ENCODE peak calls at places on chromosomes 13 and 19, in five cellular contexts. Z is thoracic aorta, S is brain microvascular endothelial cell, K is Panc1, V is tibial nerve. H is an unnamed sample.

GRCh38 chr13:113635048-113635420 is 23.0 kb downstream of the ATP4B start:
- DNase-seq in Z (no peak), S (no peak), K (no peak), V (no peak), H (no peak)

GRCh38 chr13:102220681-102221228 is 181.1 kb downstream of the FGF14 start:
- DNase-seq in Z (no peak), S (no peak), K (no peak), V (no peak), H (no peak)

GRCh38 chr19:7703332-7703731 is 1.4 kb upstream of the FCER2 start:
- DNase-seq in Z (no peak), S (no peak), K (no peak), V (no peak), H (no peak)

GRCh38 chr19:4589579-4590410 is 30.3 kb upstream of the SEMA6B start:
- DNase-seq in Z (no peak), S (no peak), K (no peak), V (no peak), H (no peak)

GRCh38 chr19:10010939-10011338 is 635 bp upstream of the COL5A3 start:
- DNase-seq in Z (no peak), S (no peak), K (no peak), V (no peak), H (no peak)

GRCh38 chr13:71852082-71852481 is 14.9 kb downstream of the DACH1 start:
- DNase-seq in Z (no peak), S (no peak), K (no peak), V (no peak), H (no peak)

GRCh38 chr19:47587295-47587694 is 14.3 kb upstream of the ZNF541 start:
- DNase-seq in Z (no peak), S (no peak), K (no peak), V (no peak), H (no peak)

GRCh38 chr13:71274923-71275593 is 591.9 kb downstream of the DACH1 start:
- DNase-seq in Z (no peak), S (no peak), K (no peak), V (no peak), H (no peak)

GRCh38 chr19:40601061-40601973 is at the start of gene LTBP4:
- DNase-seq in Z (no peak), S (no peak), K (no peak), V (no peak), H (peak)

GRCh38 chr13:54750521-54750920 is 1721.9 kb downstream of the OLFM4 start:
- DNase-seq in Z (no peak), S (no peak), K (no peak), V (no peak), H (no peak)

GRCh38 chr13:109630281-109630680 is 156.1 kb downstream of the IRS2 start:
- DNase-seq in Z (no peak), S (no peak), K (no peak), V (no peak), H (no peak)

DNA sequence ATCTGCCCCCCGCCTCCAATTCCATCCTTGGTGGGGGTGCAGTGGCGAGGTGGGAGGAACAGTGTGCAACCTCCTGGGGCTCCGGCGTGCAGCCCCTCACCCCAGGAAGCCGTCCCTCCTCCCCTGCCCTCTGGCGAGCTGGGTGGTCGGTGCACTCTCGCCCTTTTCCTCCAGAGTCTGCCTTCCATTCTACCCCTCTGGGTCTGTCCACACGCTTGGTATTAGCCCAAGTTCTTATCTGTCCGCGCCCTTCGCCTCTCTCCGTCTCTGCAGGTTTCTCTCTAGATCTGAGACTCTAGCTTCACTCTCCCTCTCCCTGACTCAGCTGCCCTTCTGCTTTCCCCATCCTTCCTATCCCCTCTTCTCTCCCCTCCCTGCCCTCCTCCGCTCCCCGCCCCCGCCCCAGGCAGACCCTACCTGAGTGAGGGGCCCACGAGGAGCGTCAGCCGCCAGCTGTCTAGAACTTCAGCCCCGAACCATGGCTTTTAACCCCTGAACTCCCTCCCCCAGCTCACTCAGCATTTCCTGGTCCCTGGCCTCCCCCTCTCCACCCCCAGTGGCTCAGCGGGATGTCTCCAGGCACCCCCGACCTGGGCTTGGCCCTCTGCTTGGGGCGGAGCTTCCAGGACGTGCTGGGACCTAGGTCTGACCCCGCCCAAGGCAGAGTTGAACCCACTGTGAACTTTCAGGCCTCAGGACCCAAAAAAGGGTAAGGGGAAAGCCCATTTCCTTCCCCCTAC is 499 bp upstream of the KLK13 start:
- DNase-seq in Z (no peak), S (no peak), K (no peak), V (no peak), H (no peak)
- H3K4me3 ChIP-seq in Z (no peak), S (no peak), K (no peak), V (peak), H (no peak)

GRCh38 chr13:77329133-77330008 is 2.5 kb upstream of the MYCBP2 start:
- DNase-seq in Z (peak), S (peak), K (peak), V (peak), H (peak)
- H3K27ac ChIP-seq in Z (peak), S (peak), K (peak), V (peak), H (peak)

GRCh38 chr19:54069482-54069881 is 5.8 kb upstream of the VSTM1 start:
- DNase-seq in Z (no peak), S (no peak), K (no peak), V (no peak), H (no peak)
- H3K4me3 ChIP-seq in Z (no peak), S (no peak), K (no peak), V (no peak), H (no peak)

GRCh38 chr13:95601216-95601615 is 43.3 kb downstream of the DZIP1 start:
- DNase-seq in Z (no peak), S (no peak), K (no peak), V (no peak), H (no peak)

GRCh38 chr13:95601906-95602305 is 42.6 kb downstream of the DZIP1 start:
- DNase-seq in Z (no peak), S (no peak), K (no peak), V (no peak), H (no peak)

GRCh38 chr13:95604534-95604915 is 40.0 kb downstream of the DZIP1 start:
- DNase-seq in Z (no peak), S (peak), K (no peak), V (no peak), H (no peak)

GRCh38 chr13:95605426-95606125 is 38.9 kb downstream of the DZIP1 start:
- DNase-seq in Z (no peak), S (no peak), K (no peak), V (no peak), H (no peak)

GRCh38 chr13:95603887-95604533 is 40.5 kb downstream of the DZIP1 start:
- DNase-seq in Z (no peak), S (peak), K (no peak), V (no peak), H (no peak)
- H3K27ac ChIP-seq in Z (no peak), S (peak), K (no peak), V (no peak), H (no peak)

GRCh38 chr13:24564881-24565280 is 52.3 kb upstream of the PARP4 start:
- DNase-seq in Z (no peak), S (no peak), K (no peak), V (no peak), H (no peak)
- H3K4me3 ChIP-seq in Z (no peak), S (no peak), K (no peak), V (no peak), H (no peak)

DNA sequence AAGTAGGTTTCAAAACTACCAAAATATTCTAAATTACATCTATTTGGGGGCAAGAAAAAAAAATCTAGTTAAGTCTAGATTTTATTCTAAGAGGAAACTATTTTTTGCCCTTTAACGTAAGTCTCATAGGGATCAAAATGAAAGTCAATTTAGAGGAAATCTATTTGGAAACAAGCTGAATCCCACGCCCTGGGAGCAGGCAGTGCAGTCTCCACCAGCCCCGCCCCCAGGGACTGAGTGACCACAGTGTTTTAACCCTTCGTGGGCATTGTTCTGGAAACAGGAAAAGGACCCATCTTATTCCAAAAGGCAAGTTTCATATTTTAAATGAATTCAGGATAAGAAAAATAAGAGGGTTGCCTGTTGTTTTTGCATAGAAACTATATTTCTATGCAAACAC is 209.7 kb downstream of the SPRY2 start:
- DNase-seq in Z (peak), S (peak), K (no peak), V (peak), H (peak)
- H3K27ac ChIP-seq in Z (no peak), S (peak), K (peak), V (peak), H (peak)

DNA sequence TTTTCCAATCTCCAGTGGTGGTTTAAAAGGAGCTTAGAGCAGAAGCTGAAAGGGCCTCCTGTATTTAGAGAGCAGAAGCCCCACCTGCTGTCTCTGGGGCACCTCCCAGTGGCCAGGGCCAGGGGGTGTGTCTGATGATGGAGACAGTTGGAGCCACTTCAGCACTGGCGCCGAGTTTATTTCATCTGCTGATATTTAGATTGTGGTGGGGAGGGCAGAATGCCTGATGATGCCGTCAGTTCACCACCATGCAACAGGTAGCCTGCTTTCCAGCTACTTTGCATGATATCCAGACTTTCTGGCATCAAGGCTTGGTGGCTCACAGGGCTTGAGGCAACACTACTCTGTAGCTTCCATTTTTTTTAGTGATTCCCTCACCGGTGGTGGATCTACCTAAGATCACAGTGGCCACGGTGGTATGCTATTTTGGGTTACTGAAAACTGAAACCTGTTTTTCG is 371.9 kb downstream of the KCNRG start:
- DNase-seq in Z (no peak), S (no peak), K (no peak), V (peak), H (peak)
- H3K4me3 ChIP-seq in Z (peak), S (no peak), K (no peak), V (peak), H (peak)

GRCh38 chr19:44684892-44685847 is 13.8 kb upstream of the CEACAM16 start:
- DNase-seq in Z (peak), S (peak), K (no peak), V (no peak), H (peak)
- H3K27ac ChIP-seq in Z (no peak), S (peak), K (peak), V (no peak), H (no peak)

H was measured in tibial artery.